ENCODE peak calls at places on chromosome 22, in four cellular contexts. I is HepG2, S is HEK293T, H is GM12878. J is an unnamed sample.

GRCh38 chr22:34804588-34804987 is 261.4 kb upstream of the ISX start:
- DNase-seq in H (no peak), S (no peak), I (no peak), J (peak; percentile 8)

GRCh38 chr22:43433904-43434600 is 22.2 kb downstream of the MPPED1 start:
- DNase-seq in H (no peak), S (no peak), I (no peak), J (no peak)

GRCh38 chr22:19809741-19810140 is 44.9 kb downstream of the GNB1L start:
- DNase-seq in S (no peak), H (no peak), I (no peak), J (no peak)

GRCh38 chr22:24697671-24698082 is 76.8 kb downstream of the PIWIL3 start:
- DNase-seq in S (no peak), H (no peak), I (no peak), J (no peak)

GRCh38 chr22:26570126-26570525 is 19.8 kb downstream of the TPST2 start:
- DNase-seq in I (no peak), S (no peak), H (no peak), J (no peak)

GRCh38 chr22:26023104-26023775 is 146.0 kb upstream of the SEZ6L start:
- DNase-seq in S (no peak), I (no peak), H (no peak), J (no peak)

GRCh38 chr22:44146088-44146861 is 34.5 kb upstream of the PARVG start:
- DNase-seq in H (no peak), I (no peak), S (no peak), J (no peak)

GRCh38 chr22:19448739-19449421 is 1.4 kb upstream of the C22orf39 start:
- DNase-seq in H (no peak), I (no peak), S (peak; percentile 27), J (no peak)

GRCh38 chr22:36756746-36757607 is 18.9 kb downstream of the IFT27 start:
- DNase-seq in S (no peak), I (no peak), H (no peak), J (no peak)

GRCh38 chr22:45502215-45503070 is at the start of gene FBLN1:
- DNase-seq in I (peak; percentile 71), H (no peak), S (peak; percentile 72), J (peak; percentile 43)

GRCh38 chr22:20965888-20966855 is 883 bp upstream of the AIFM3 start:
- DNase-seq in H (no peak), I (no peak), S (no peak), J (no peak)

GRCh38 chr22:24077416-24077815 is 66.3 kb downstream of the CABIN1 start:
- DNase-seq in H (no peak), I (no peak), S (no peak), J (no peak)

GRCh38 chr22:50521710-50522109 is 3.7 kb downstream of the SCO2 start:
- DNase-seq in I (no peak), H (no peak), S (no peak), J (no peak)

GRCh38 chr22:19607198-19608113 is 83.2 kb upstream of the CLDN5 start:
- DNase-seq in I (no peak), S (no peak), H (no peak), J (peak; percentile 45)

GRCh38 chr22:46803031-46803880 is 40.8 kb downstream of the TBC1D22A start:
- DNase-seq in H (no peak), I (peak; percentile 47), S (peak; percentile 84), J (peak; percentile 80)

GRCh38 chr22:41563051-41563711 is 2.4 kb downstream of the CSDC2 start:
- DNase-seq in I (peak; percentile 43), S (no peak), H (no peak), J (peak; percentile 73)

GRCh38 chr22:23888615-23889401 is 5.4 kb upstream of the MIF start:
- DNase-seq in H (no peak), S (peak; percentile 51), I (peak; percentile 52), J (peak; percentile 19)

GRCh38 chr22:26485013-26485412 is 1.3 kb downstream of the SRRD start:
- DNase-seq in H (no peak), S (no peak), I (no peak), J (no peak)

GRCh38 chr22:19983701-19984100 is 32.9 kb downstream of the ARVCF start:
- DNase-seq in S (no peak), H (no peak), I (no peak), J (no peak)

GRCh38 chr22:24134090-24134846 is 47.0 kb upstream of the SUSD2 start:
- DNase-seq in I (no peak), S (no peak), H (no peak), J (no peak)

GRCh38 chr22:26471522-26471921 is 12.1 kb downstream of the HPS4 start:
- DNase-seq in H (no peak), S (no peak), I (peak; percentile 31), J (no peak)

GRCh38 chr22:19855504-19856409 is 1.1 kb upstream of the GNB1L start:
- DNase-seq in H (peak; percentile 35), S (peak; percentile 77), I (peak; percentile 95), J (peak; percentile 94)

GRCh38 chr22:44340271-44341239 is 27.8 kb upstream of the SHISAL1 start:
- DNase-seq in H (no peak), S (no peak), I (no peak), J (no peak)

GRCh38 chr22:20606041-20606783 is 98.8 kb downstream of the MED15 start:
- DNase-seq in I (peak; percentile 78), S (peak; percentile 87), H (no peak), J (peak; percentile 97)

GRCh38 chr22:29663230-29663826 is 56.5 kb upstream of the CABP7 start:
- DNase-seq in H (no peak), S (no peak), I (no peak), J (no peak)

GRCh38 chr22:36977401-36977861 is 41.8 kb downstream of the TST start:
- DNase-seq in H (peak; percentile 28), I (peak; percentile 41), S (peak; percentile 61), J (peak; percentile 63)

GRCh38 chr22:40714514-40714966 is 35.3 kb downstream of the MCHR1 start:
- DNase-seq in I (peak; percentile 51), H (no peak), S (peak; percentile 37), J (no peak)

GRCh38 chr22:24445481-24446290 is 18.3 kb downstream of the ADORA2A start:
- DNase-seq in H (no peak), S (no peak), I (peak; percentile 27), J (peak; percentile 58)

DNA sequence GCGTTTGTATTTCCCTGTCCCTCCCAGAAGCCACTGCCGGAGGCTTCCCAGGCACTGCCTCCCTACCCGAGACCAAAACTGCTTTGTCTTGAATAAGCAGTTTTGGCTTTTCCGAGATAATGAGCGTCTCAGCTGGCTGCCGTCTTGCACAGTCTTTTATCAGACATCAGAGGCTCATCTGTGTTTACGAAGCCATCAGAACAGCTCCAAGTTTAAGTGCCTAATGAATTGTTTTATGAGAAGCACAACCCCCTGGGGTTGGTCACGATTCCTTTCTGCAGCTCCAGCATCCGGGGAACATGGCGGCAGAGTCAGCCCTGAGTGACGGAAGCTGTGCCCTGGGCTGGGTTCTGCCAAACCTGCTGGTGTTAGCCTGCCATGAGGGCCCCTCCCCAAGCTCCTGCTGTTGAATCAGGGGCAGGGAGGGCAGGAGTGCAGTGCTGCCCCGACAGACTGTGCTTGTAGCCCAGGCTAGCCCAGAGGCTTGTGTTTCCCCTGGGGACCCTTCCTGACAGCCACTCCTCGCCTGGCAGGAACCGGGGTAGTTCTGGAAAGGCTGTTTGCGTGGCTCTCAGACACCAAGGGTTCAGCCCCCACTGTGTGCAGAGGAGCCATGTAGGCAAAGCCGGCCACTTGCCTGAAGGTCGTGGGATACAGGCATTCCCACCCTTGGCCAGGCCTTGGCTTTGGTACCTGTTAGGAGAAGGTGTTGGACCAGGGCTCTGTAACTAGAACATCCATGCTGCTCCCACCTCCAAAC is 96.1 kb downstream of the MORC2 start:
- DNase-seq in H (no peak), I (no peak), S (no peak), J (peak; percentile 37)
- TF ChIP-seq TARDBP in H (no peak), I (no peak), S (no peak), J (no peak)

DNA sequence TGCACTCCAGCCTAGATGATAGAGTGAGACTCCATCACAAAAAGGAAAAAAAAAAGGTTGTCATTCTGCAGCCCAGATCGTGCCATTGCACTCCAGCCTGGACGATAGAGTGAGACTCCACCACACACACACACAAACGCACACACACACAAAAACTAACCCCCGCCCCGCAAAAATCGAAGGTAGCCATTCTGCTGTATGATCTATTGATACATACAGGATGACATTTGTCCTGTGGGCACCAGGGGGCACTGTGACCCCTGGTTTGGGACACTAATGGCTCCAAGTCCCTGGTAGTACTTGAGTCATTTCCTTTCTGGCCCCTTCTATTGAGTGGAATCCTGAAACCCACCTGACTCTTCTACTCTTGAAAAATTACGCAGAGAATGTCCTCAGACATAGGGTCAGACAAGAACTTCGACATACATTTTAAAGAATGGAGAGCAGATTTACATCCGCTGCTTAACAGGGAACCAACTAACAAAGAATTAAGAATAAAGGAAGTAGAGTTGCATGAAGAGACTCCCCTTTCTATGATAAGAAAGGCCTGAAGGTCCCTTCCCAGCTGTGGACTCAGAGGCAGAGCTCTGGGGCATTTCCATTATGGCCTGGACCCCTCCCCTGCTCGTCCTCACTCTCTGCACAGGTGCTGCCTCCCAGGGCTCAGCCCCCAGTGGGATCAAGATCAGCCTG is 35.0 kb upstream of the PRAME start:
- DNase-seq in S (peak; percentile 73), H (no peak), I (peak; percentile 27), J (peak; percentile 99)
- TF ChIP-seq TARDBP in S (no peak), H (no peak), I (no peak), J (no peak)

DNA sequence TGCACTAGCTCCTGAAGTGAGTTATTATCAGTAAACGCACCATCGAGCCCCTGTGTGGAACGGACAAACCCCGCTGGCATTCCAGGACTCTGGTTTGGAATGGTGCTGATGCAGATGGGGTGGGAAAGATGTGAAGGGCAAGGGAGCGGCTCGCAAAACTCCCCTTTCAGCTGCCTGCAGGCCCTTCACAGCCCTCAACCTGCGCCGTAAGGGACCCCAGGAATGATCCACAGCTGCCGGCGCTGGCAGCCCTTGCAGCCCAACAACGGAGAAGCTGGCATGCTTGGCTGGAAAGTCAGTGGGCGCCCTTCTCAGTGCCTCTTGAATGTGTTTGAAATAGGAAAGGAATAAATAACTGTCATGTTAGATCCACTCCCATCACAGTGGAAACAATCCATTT is 1445.5 kb downstream of the BRD1 start:
- DNase-seq in I (no peak), S (no peak), H (no peak), J (no peak)
- TF ChIP-seq TARDBP in I (no peak), S (no peak), H (no peak), J (no peak)

GRCh38 chr22:38016182-38017078 is 32.1 kb upstream of the SOX10 start:
- DNase-seq in S (no peak), I (no peak), H (no peak), J (no peak)

GRCh38 chr22:38017939-38018885 is 33.9 kb upstream of the SOX10 start:
- DNase-seq in S (no peak), I (no peak), H (no peak), J (peak; percentile 27)

GRCh38 chr22:38018938-38019827 is 34.8 kb upstream of the SOX10 start:
- DNase-seq in S (no peak), H (no peak), I (no peak), J (no peak)

GRCh38 chr22:38014083-38014482 is 29.7 kb upstream of the SOX10 start:
- DNase-seq in H (no peak), S (no peak), I (no peak), J (no peak)

DNA sequence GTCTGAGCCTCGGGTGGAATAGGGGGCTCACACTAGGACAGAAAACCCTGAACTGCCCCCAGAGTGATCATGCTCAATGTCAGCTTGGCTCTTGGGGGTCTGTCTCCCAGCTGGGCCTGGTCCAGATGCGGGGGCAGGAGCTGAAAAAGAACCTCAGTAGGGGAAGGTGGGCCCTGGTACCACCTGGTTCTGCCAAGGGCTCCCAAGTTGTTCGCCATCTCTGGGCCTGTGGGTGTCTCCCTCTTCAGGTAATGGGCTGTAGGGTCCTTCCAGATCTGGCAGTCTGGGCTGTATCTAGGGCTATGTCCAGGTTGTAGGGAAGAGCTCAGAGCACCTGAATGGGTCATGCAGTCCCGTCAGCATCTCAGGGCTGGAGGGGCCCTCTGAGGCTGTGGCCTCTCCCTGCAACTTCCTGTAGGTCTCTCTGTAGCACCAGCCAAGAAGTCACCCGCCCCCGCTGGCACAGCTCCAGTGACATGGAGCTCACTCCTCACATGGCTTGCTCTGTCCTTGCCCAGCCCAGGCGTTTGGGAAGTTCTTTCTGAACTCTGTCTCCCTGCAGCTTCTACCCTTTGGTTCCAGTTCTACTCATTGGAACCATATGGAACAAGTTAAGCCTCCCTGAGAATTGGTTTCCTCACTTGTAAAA is 33.0 kb upstream of the SOX10 start:
- DNase-seq in S (no peak), I (no peak), H (no peak), J (no peak)
- TF ChIP-seq TARDBP in S (no peak), I (no peak), H (no peak), J (no peak)

J was measured in K562.